ENCODE peak calls at places on chromosome 13, in five cellular contexts. One of them, this sample, is unnamed.

GRCh38 chr13:25886438-25887214 is 165.2 kb downstream of the SHISA2 start:
- DNase-seq in SK-N-MC: no peak
- DNase-seq in transverse colon: no peak
- DNase-seq in colonic mucosa: no peak
- DNase-seq in ovary: no peak
- DNase-seq in this sample: peak

GRCh38 chr13:94617389-94618000 is 15.8 kb downstream of the GPR180 start:
- DNase-seq in SK-N-MC: no peak
- DNase-seq in transverse colon: no peak
- DNase-seq in colonic mucosa: no peak
- DNase-seq in ovary: no peak
- DNase-seq in this sample: peak

GRCh38 chr13:94548382-94549240 is 47.3 kb downstream of the TGDS start:
- DNase-seq in SK-N-MC: no peak
- DNase-seq in transverse colon: peak
- DNase-seq in colonic mucosa: peak
- DNase-seq in ovary: peak
- DNase-seq in this sample: peak

GRCh38 chr13:24822640-24823039 is 58.7 kb downstream of the RNF17 start:
- DNase-seq in SK-N-MC: no peak
- DNase-seq in transverse colon: no peak
- DNase-seq in colonic mucosa: no peak
- DNase-seq in ovary: no peak
- DNase-seq in this sample: no peak

GRCh38 chr13:67184247-67184646 is 45.9 kb downstream of the PCDH9 start:
- DNase-seq in SK-N-MC: no peak
- DNase-seq in transverse colon: no peak
- DNase-seq in colonic mucosa: no peak
- DNase-seq in ovary: no peak
- DNase-seq in this sample: no peak

GRCh38 chr13:95432141-95432540 is 120.4 kb upstream of the CLDN10 start:
- DNase-seq in SK-N-MC: no peak
- DNase-seq in transverse colon: no peak
- DNase-seq in colonic mucosa: no peak
- DNase-seq in ovary: no peak
- DNase-seq in this sample: no peak

GRCh38 chr13:64529874-64530485 is 2700.2 kb downstream of the PCDH9 start:
- DNase-seq in SK-N-MC: no peak
- DNase-seq in transverse colon: no peak
- DNase-seq in colonic mucosa: no peak
- DNase-seq in ovary: no peak
- DNase-seq in this sample: peak

GRCh38 chr13:47594833-47595232 is 406.2 kb downstream of the SUCLA2 start:
- DNase-seq in SK-N-MC: no peak
- DNase-seq in transverse colon: no peak
- DNase-seq in colonic mucosa: no peak
- DNase-seq in ovary: no peak
- DNase-seq in this sample: no peak

GRCh38 chr13:98384739-98385138 is 192.2 kb downstream of the STK24 start:
- DNase-seq in SK-N-MC: no peak
- DNase-seq in transverse colon: no peak
- DNase-seq in colonic mucosa: no peak
- DNase-seq in ovary: no peak
- DNase-seq in this sample: no peak

GRCh38 chr13:100521912-100522490 is 66.6 kb downstream of the GGACT start:
- DNase-seq in SK-N-MC: no peak
- DNase-seq in transverse colon: no peak
- DNase-seq in colonic mucosa: no peak
- DNase-seq in ovary: no peak
- DNase-seq in this sample: no peak

GRCh38 chr13:28406728-28407266 is 88.1 kb downstream of the FLT1 start:
- DNase-seq in SK-N-MC: no peak
- DNase-seq in transverse colon: no peak
- DNase-seq in colonic mucosa: no peak
- DNase-seq in ovary: no peak
- DNase-seq in this sample: no peak

GRCh38 chr13:110179116-110179857 is 127.7 kb downstream of the COL4A1 start:
- DNase-seq in SK-N-MC: no peak
- DNase-seq in transverse colon: no peak
- DNase-seq in colonic mucosa: no peak
- DNase-seq in ovary: no peak
- DNase-seq in this sample: no peak

GRCh38 chr13:53121879-53122278 is 93.3 kb downstream of the OLFM4 start:
- DNase-seq in SK-N-MC: no peak
- DNase-seq in transverse colon: no peak
- DNase-seq in colonic mucosa: no peak
- DNase-seq in ovary: no peak
- DNase-seq in this sample: no peak

GRCh38 chr13:61316647-61317046 is 99.0 kb downstream of the PCDH20 start:
- DNase-seq in SK-N-MC: no peak
- DNase-seq in transverse colon: no peak
- DNase-seq in colonic mucosa: no peak
- DNase-seq in ovary: no peak
- DNase-seq in this sample: no peak

GRCh38 chr13:91400094-91400462 is 1.7 kb downstream of the GPC5 start:
- DNase-seq in SK-N-MC: no peak
- DNase-seq in transverse colon: no peak
- DNase-seq in colonic mucosa: no peak
- DNase-seq in ovary: no peak
- DNase-seq in this sample: no peak

GRCh38 chr13:99959538-99960230 is 11.9 kb downstream of the ZIC5 start:
- DNase-seq in SK-N-MC: no peak
- DNase-seq in transverse colon: no peak
- DNase-seq in colonic mucosa: no peak
- DNase-seq in ovary: no peak
- DNase-seq in this sample: no peak

GRCh38 chr13:37701972-37702371 is 103.4 kb upstream of the POSTN start:
- DNase-seq in SK-N-MC: no peak
- DNase-seq in transverse colon: no peak
- DNase-seq in colonic mucosa: no peak
- DNase-seq in ovary: no peak
- DNase-seq in this sample: peak

GRCh38 chr13:111398196-111398595 is 77.8 kb downstream of the TEX29 start:
- DNase-seq in SK-N-MC: no peak
- DNase-seq in transverse colon: no peak
- DNase-seq in colonic mucosa: no peak
- DNase-seq in ovary: no peak
- DNase-seq in this sample: no peak
- H3K4me3 ChIP-seq in SK-N-MC: no peak
- H3K4me3 ChIP-seq in transverse colon: no peak
- H3K4me3 ChIP-seq in colonic mucosa: no peak
- H3K4me3 ChIP-seq in ovary: no peak
- H3K4me3 ChIP-seq in this sample: no peak

GRCh38 chr13:50979187-50979586 is 69.6 kb downstream of the RNASEH2B start:
- DNase-seq in SK-N-MC: no peak
- DNase-seq in transverse colon: no peak
- DNase-seq in colonic mucosa: no peak
- DNase-seq in ovary: no peak
- DNase-seq in this sample: no peak

DNA sequence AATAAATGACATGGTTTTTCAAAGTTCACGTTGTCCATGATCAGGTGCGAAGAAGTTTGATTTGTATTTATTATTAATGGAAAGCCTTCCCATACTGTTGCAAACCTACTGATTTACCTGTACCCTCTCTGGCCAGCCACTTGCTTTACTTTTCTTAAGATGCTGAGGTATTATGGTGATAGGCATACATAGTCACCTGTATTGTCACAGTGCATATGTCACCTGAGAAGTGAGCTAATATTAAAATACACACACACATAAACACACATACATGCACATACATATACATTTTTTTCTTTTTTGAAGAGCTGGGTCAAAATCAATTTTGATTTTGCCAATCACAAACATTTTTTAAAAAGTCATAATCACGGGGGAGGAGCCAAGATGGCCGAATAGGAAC is 72.1 kb downstream of the RNASEH2B start:
- DNase-seq in SK-N-MC: no peak
- DNase-seq in transverse colon: no peak
- DNase-seq in colonic mucosa: no peak
- DNase-seq in ovary: no peak
- DNase-seq in this sample: no peak
- H3K4me3 ChIP-seq in SK-N-MC: no peak
- H3K4me3 ChIP-seq in transverse colon: no peak
- H3K4me3 ChIP-seq in colonic mucosa: no peak
- H3K4me3 ChIP-seq in ovary: no peak
- H3K4me3 ChIP-seq in this sample: no peak

DNA sequence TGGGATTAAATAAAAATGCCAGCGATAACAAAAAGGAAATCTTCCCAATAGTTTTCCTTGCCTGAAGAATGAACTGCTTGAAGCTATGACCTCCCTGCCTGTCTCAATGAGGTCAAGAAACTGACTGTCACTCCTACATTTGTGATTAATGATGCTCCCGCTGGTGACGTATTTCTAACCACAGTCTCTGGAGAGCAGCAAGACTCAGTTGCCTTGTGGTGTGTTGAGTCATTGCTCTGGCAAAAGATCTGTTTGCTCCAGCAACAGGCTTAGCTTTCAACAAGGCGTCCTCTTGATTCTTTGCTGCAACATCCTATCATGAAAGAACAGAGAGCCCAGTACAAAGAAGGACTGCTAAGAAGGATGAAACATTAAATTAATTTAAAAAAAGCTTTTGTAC is 1051.4 kb downstream of the DIAPH3 start:
- DNase-seq in SK-N-MC: no peak
- DNase-seq in transverse colon: peak
- DNase-seq in colonic mucosa: no peak
- DNase-seq in ovary: no peak
- DNase-seq in this sample: peak
- H3K4me3 ChIP-seq in SK-N-MC: peak
- H3K4me3 ChIP-seq in transverse colon: no peak
- H3K4me3 ChIP-seq in colonic mucosa: no peak
- H3K4me3 ChIP-seq in ovary: no peak
- H3K4me3 ChIP-seq in this sample: no peak

DNA sequence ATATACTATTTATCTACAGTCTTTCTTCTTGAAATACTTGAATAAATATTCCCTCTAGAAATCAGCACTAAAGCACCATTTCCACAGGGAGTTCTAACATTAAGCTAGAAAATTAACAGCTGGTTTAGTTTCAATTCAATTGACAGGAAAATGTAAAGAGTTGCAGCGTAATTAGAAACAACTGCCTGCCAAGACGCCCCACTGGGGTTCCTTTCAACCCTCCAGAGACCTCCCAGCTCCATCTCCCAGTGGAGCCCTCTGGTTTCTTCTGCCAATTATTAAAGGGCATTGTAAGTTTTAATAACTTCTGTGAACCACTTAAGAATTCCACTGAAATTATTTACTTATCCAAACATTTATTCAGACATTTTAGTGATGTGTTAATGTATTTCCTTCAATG is 4.1 kb downstream of the GJA3 start:
- DNase-seq in SK-N-MC: peak
- DNase-seq in transverse colon: no peak
- DNase-seq in colonic mucosa: no peak
- DNase-seq in ovary: no peak
- DNase-seq in this sample: no peak
- H3K4me3 ChIP-seq in SK-N-MC: peak
- H3K4me3 ChIP-seq in transverse colon: no peak
- H3K4me3 ChIP-seq in colonic mucosa: no peak
- H3K4me3 ChIP-seq in ovary: no peak
- H3K4me3 ChIP-seq in this sample: no peak

GRCh38 chr13:75872970-75873369 is 236.8 kb downstream of the LMO7 start:
- DNase-seq in SK-N-MC: no peak
- DNase-seq in transverse colon: no peak
- DNase-seq in colonic mucosa: no peak
- DNase-seq in ovary: no peak
- DNase-seq in this sample: no peak

GRCh38 chr13:75869981-75870380 is 233.9 kb downstream of the LMO7 start:
- DNase-seq in SK-N-MC: no peak
- DNase-seq in transverse colon: no peak
- DNase-seq in colonic mucosa: no peak
- DNase-seq in ovary: no peak
- DNase-seq in this sample: no peak

GRCh38 chr13:75870397-75870801 is 234.3 kb downstream of the LMO7 start:
- DNase-seq in SK-N-MC: no peak
- DNase-seq in transverse colon: no peak
- DNase-seq in colonic mucosa: no peak
- DNase-seq in ovary: no peak
- DNase-seq in this sample: peak

GRCh38 chr13:75873499-75873898 is 237.4 kb downstream of the LMO7 start:
- DNase-seq in SK-N-MC: no peak
- DNase-seq in transverse colon: no peak
- DNase-seq in colonic mucosa: no peak
- DNase-seq in ovary: no peak
- DNase-seq in this sample: no peak

DNA sequence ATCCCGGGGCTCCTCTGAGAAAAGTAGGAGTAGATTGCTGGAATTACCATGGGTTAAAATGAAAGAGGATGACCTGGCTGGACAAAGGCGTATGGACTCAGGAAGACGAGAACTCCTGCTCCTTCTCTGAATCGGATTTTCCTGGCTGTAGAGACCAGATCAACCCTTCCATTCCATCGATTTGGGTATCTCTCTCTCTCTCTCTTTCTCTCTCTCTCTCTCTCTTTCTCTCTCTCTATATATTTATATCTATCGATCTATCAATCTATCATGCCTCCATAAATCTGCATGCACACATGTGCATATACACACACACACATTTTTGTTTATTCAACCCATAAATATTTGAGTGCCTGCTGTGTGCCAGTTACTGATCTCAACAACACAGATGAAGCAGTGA is 234.9 kb downstream of the LMO7 start:
- DNase-seq in SK-N-MC: no peak
- DNase-seq in transverse colon: no peak
- DNase-seq in colonic mucosa: no peak
- DNase-seq in ovary: no peak
- DNase-seq in this sample: no peak
- H3K4me3 ChIP-seq in SK-N-MC: no peak
- H3K4me3 ChIP-seq in transverse colon: no peak
- H3K4me3 ChIP-seq in colonic mucosa: peak
- H3K4me3 ChIP-seq in ovary: no peak
- H3K4me3 ChIP-seq in this sample: no peak

DNA sequence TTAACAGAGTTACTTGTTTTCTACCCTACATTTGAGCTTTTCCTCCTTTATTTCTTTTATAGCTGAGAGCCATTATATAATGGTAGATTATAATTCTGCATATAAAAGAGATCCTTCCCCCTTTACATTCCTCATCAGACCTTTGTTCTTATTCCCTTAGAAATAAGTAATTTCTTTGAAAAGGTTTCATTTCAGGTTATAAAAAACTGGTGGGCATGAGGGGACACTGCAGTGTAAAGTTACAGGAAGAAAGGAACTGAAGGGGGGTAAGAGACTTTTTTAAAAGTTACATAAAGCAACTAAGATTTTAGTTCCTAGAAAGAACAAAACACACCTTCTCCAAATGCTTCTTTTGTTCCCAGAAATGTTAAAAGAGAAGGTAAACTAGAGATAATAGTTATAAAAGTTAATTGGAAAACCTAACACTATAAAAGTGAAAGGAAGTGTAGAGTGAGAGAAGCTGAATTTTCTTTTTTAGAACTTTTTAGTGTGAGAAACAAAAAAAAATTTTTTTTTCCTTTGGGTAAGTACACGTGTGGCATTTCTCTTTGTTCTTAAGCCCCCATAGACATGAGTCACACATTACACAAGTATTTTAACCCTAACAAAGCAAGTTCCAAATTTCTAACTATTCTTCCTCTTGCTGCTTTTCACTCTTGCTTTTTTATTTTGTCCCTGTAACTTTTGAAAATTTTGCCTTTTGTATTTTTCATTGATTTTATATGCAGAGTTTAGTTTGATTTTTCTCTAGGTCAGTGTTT is 106.4 kb upstream of the MLNR start:
- DNase-seq in SK-N-MC: no peak
- DNase-seq in transverse colon: no peak
- DNase-seq in colonic mucosa: no peak
- DNase-seq in ovary: no peak
- DNase-seq in this sample: no peak
- H3K4me3 ChIP-seq in SK-N-MC: no peak
- H3K4me3 ChIP-seq in transverse colon: no peak
- H3K4me3 ChIP-seq in colonic mucosa: no peak
- H3K4me3 ChIP-seq in ovary: no peak
- H3K4me3 ChIP-seq in this sample: no peak

This sample was measured in hepatocyte.